ENCODE peak calls at places on chromosome 3, in four cellular contexts. One of them, this sample, is unnamed.

GRCh38 chr3:38348903-38349302 is 2.3 kb downstream of the XYLB start:
- DNase-seq in sigmoid colon: no peak
- DNase-seq in HCT116: no peak
- DNase-seq in upper lobe of left lung: peak
- DNase-seq in this sample: no peak

GRCh38 chr3:114874447-114874846 is 272.6 kb downstream of the ZBTB20 start:
- DNase-seq in HCT116: no peak
- DNase-seq in upper lobe of left lung: no peak
- DNase-seq in sigmoid colon: peak
- DNase-seq in this sample: no peak

GRCh38 chr3:139578783-139579182 is 39.2 kb upstream of the RBP1 start:
- DNase-seq in HCT116: no peak
- DNase-seq in sigmoid colon: no peak
- DNase-seq in upper lobe of left lung: no peak
- DNase-seq in this sample: peak

GRCh38 chr3:194306109-194306686 is 44.9 kb downstream of the CPN2 start:
- DNase-seq in upper lobe of left lung: no peak
- DNase-seq in HCT116: no peak
- DNase-seq in sigmoid colon: peak
- DNase-seq in this sample: no peak

GRCh38 chr3:186895406-186895805 is 34.9 kb upstream of the ST6GAL1 start:
- DNase-seq in upper lobe of left lung: no peak
- DNase-seq in HCT116: no peak
- DNase-seq in sigmoid colon: no peak
- DNase-seq in this sample: no peak

GRCh38 chr3:64023861-64024223 is 548 bp upstream of the PSMD6 start:
- DNase-seq in HCT116: no peak
- DNase-seq in upper lobe of left lung: no peak
- DNase-seq in sigmoid colon: no peak
- DNase-seq in this sample: no peak

GRCh38 chr3:61926913-61927312 is 365.5 kb downstream of the PTPRG start:
- DNase-seq in upper lobe of left lung: no peak
- DNase-seq in sigmoid colon: no peak
- DNase-seq in HCT116: no peak
- DNase-seq in this sample: no peak

GRCh38 chr3:62119139-62119538 is 254.2 kb downstream of the FEZF2 start:
- DNase-seq in sigmoid colon: no peak
- DNase-seq in HCT116: no peak
- DNase-seq in upper lobe of left lung: no peak
- DNase-seq in this sample: no peak

GRCh38 chr3:171566803-171567422 is 106.7 kb upstream of the TNIK start:
- DNase-seq in HCT116: peak
- DNase-seq in upper lobe of left lung: no peak
- DNase-seq in sigmoid colon: no peak
- DNase-seq in this sample: no peak

GRCh38 chr3:128329491-128330300 is 137.0 kb downstream of the DNAJB8 start:
- DNase-seq in upper lobe of left lung: no peak
- DNase-seq in sigmoid colon: peak
- DNase-seq in HCT116: no peak
- DNase-seq in this sample: no peak

GRCh38 chr3:131221731-131222130 is 159.8 kb upstream of the NUDT16 start:
- DNase-seq in HCT116: no peak
- DNase-seq in sigmoid colon: no peak
- DNase-seq in upper lobe of left lung: no peak
- DNase-seq in this sample: no peak

GRCh38 chr3:123685780-123686179 is 100.9 kb upstream of the HACD2 start:
- DNase-seq in upper lobe of left lung: no peak
- DNase-seq in HCT116: no peak
- DNase-seq in sigmoid colon: no peak
- DNase-seq in this sample: no peak

GRCh38 chr3:88595025-88595424 is 445.3 kb downstream of the C3orf38 start:
- DNase-seq in sigmoid colon: no peak
- DNase-seq in upper lobe of left lung: no peak
- DNase-seq in HCT116: no peak
- DNase-seq in this sample: no peak

GRCh38 chr3:190003730-190004129 is 117.0 kb downstream of the P3H2 start:
- DNase-seq in upper lobe of left lung: no peak
- DNase-seq in HCT116: peak
- DNase-seq in sigmoid colon: no peak
- DNase-seq in this sample: no peak

GRCh38 chr3:58833501-58833900 is 166.9 kb upstream of the FAM3D start:
- DNase-seq in HCT116: no peak
- DNase-seq in sigmoid colon: no peak
- DNase-seq in upper lobe of left lung: no peak
- DNase-seq in this sample: no peak

GRCh38 chr3:123880998-123881561 is 3.1 kb downstream of the MYLK start:
- DNase-seq in sigmoid colon: no peak
- DNase-seq in HCT116: peak
- DNase-seq in upper lobe of left lung: no peak
- DNase-seq in this sample: peak

GRCh38 chr3:197613187-197613586 is 57.4 kb upstream of the BDH1 start:
- DNase-seq in sigmoid colon: no peak
- DNase-seq in HCT116: no peak
- DNase-seq in upper lobe of left lung: no peak
- DNase-seq in this sample: no peak

GRCh38 chr3:182294256-182294655 is 499.0 kb upstream of the ATP11B start:
- DNase-seq in HCT116: no peak
- DNase-seq in sigmoid colon: no peak
- DNase-seq in upper lobe of left lung: no peak
- DNase-seq in this sample: no peak

GRCh38 chr3:61571516-61572336 is 10.4 kb downstream of the PTPRG start:
- DNase-seq in sigmoid colon: no peak
- DNase-seq in HCT116: no peak
- DNase-seq in upper lobe of left lung: no peak
- DNase-seq in this sample: peak

GRCh38 chr3:49727154-49727923 is 3.6 kb upstream of the GMPPB start:
- DNase-seq in sigmoid colon: no peak
- DNase-seq in upper lobe of left lung: no peak
- DNase-seq in HCT116: no peak
- DNase-seq in this sample: no peak

GRCh38 chr3:60403866-60404265 is 847.4 kb downstream of the FHIT start:
- DNase-seq in upper lobe of left lung: no peak
- DNase-seq in sigmoid colon: no peak
- DNase-seq in HCT116: no peak
- DNase-seq in this sample: no peak

GRCh38 chr3:17752441-17752840 is 10.0 kb upstream of the TBC1D5 start:
- DNase-seq in sigmoid colon: no peak
- DNase-seq in upper lobe of left lung: no peak
- DNase-seq in HCT116: no peak
- DNase-seq in this sample: no peak

GRCh38 chr3:173733029-173733652 is 335.6 kb downstream of the NLGN1 start:
- DNase-seq in sigmoid colon: no peak
- DNase-seq in upper lobe of left lung: no peak
- DNase-seq in HCT116: peak
- DNase-seq in this sample: no peak

GRCh38 chr3:44419923-44420650 is 57.4 kb downstream of the ZNF445 start:
- DNase-seq in sigmoid colon: no peak
- DNase-seq in HCT116: no peak
- DNase-seq in upper lobe of left lung: peak
- DNase-seq in this sample: no peak

GRCh38 chr3:125110016-125110875 is 54.4 kb upstream of the HEG1 start:
- DNase-seq in HCT116: peak
- DNase-seq in upper lobe of left lung: no peak
- DNase-seq in sigmoid colon: no peak
- DNase-seq in this sample: peak

GRCh38 chr3:196537319-196537984 is 22.3 kb upstream of the SMCO1 start:
- DNase-seq in HCT116: no peak
- DNase-seq in sigmoid colon: no peak
- DNase-seq in upper lobe of left lung: no peak
- DNase-seq in this sample: no peak

GRCh38 chr3:229262-229661 is 32.7 kb downstream of the CHL1 start:
- DNase-seq in HCT116: no peak
- DNase-seq in sigmoid colon: no peak
- DNase-seq in upper lobe of left lung: no peak
- DNase-seq in this sample: no peak

GRCh38 chr3:114709102-114709501 is 415.3 kb downstream of the TIGIT start:
- DNase-seq in HCT116: no peak
- DNase-seq in upper lobe of left lung: peak
- DNase-seq in sigmoid colon: no peak
- DNase-seq in this sample: no peak

GRCh38 chr3:111904376-111905241 is 45.5 kb downstream of the PHLDB2 start:
- DNase-seq in upper lobe of left lung: no peak
- DNase-seq in sigmoid colon: no peak
- DNase-seq in HCT116: peak
- DNase-seq in this sample: no peak

GRCh38 chr3:111669926-111670630 is 74.9 kb upstream of the ZBED2 start:
- DNase-seq in sigmoid colon: no peak
- DNase-seq in upper lobe of left lung: no peak
- DNase-seq in HCT116: no peak
- DNase-seq in this sample: no peak

GRCh38 chr3:125478321-125478720 is 41.7 kb downstream of the SNX4 start:
- DNase-seq in HCT116: no peak
- DNase-seq in sigmoid colon: no peak
- DNase-seq in upper lobe of left lung: no peak
- DNase-seq in this sample: no peak

GRCh38 chr3:57331078-57331477 is 38.6 kb upstream of the ASB14 start:
- DNase-seq in upper lobe of left lung: no peak
- DNase-seq in sigmoid colon: no peak
- DNase-seq in HCT116: no peak
- DNase-seq in this sample: no peak

GRCh38 chr3:129481783-129482332 is 41.8 kb downstream of the IFT122 start:
- DNase-seq in upper lobe of left lung: no peak
- DNase-seq in sigmoid colon: peak
- DNase-seq in HCT116: no peak
- DNase-seq in this sample: no peak

GRCh38 chr3:71647751-71648150 is 64.2 kb upstream of the FOXP1 start:
- DNase-seq in sigmoid colon: no peak
- DNase-seq in HCT116: no peak
- DNase-seq in upper lobe of left lung: no peak
- DNase-seq in this sample: no peak

GRCh38 chr3:71652786-71653419 is 69.4 kb upstream of the FOXP1 start:
- DNase-seq in sigmoid colon: peak
- DNase-seq in upper lobe of left lung: peak
- DNase-seq in HCT116: peak
- DNase-seq in this sample: no peak

GRCh38 chr3:71650372-71650771 is 66.8 kb upstream of the FOXP1 start:
- DNase-seq in sigmoid colon: no peak
- DNase-seq in HCT116: no peak
- DNase-seq in upper lobe of left lung: no peak
- DNase-seq in this sample: no peak

GRCh38 chr3:71649757-71650156 is 66.2 kb upstream of the FOXP1 start:
- DNase-seq in HCT116: no peak
- DNase-seq in sigmoid colon: no peak
- DNase-seq in upper lobe of left lung: no peak
- DNase-seq in this sample: no peak

GRCh38 chr3:71651625-71652024 is 68.1 kb upstream of the FOXP1 start:
- DNase-seq in HCT116: no peak
- DNase-seq in sigmoid colon: no peak
- DNase-seq in upper lobe of left lung: no peak
- DNase-seq in this sample: no peak
- H3K27ac ChIP-seq in HCT116: no peak
- H3K27ac ChIP-seq in sigmoid colon: no peak
- H3K27ac ChIP-seq in upper lobe of left lung: no peak
- H3K27ac ChIP-seq in this sample: peak

DNA sequence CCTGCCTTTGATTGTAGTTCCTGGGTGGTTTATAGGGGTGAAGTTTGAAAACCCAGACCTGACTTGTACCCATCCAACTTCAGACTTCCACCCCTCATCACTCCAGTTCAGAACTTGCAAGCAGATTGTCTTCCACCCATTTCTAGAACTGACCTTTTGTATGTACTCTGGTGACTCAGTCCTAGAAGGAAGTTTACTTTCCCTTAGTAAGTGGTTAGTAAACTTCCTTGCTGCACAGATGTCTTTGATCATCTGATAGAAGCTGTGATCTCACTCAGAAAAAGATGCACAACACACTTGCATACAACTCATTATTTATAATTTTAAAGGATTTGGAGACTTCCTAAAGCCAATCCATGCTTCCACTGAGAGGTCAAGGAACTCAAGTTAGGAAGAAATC is 368.0 kb downstream of the MFSD1 start:
- DNase-seq in upper lobe of left lung: no peak
- DNase-seq in HCT116: no peak
- DNase-seq in sigmoid colon: no peak
- DNase-seq in this sample: no peak
- TF ChIP-seq POLR2AphosphoS5 in upper lobe of left lung: no peak
- TF ChIP-seq POLR2AphosphoS5 in HCT116: peak
- TF ChIP-seq POLR2AphosphoS5 in sigmoid colon: no peak
- TF ChIP-seq POLR2AphosphoS5 in this sample: no peak

GRCh38 chr3:150607267-150608065 is 4.3 kb downstream of the SELENOT start:
- DNase-seq in sigmoid colon: no peak
- DNase-seq in upper lobe of left lung: no peak
- DNase-seq in HCT116: no peak
- DNase-seq in this sample: no peak
- H3K27ac ChIP-seq in sigmoid colon: no peak
- H3K27ac ChIP-seq in upper lobe of left lung: no peak
- H3K27ac ChIP-seq in HCT116: no peak
- H3K27ac ChIP-seq in this sample: no peak

GRCh38 chr3:46987485-46988401 is 8.3 kb downstream of the NBEAL2 start:
- DNase-seq in sigmoid colon: no peak
- DNase-seq in HCT116: no peak
- DNase-seq in upper lobe of left lung: peak
- DNase-seq in this sample: no peak
- TF ChIP-seq POLR2AphosphoS5 in sigmoid colon: no peak
- TF ChIP-seq POLR2AphosphoS5 in HCT116: no peak
- TF ChIP-seq POLR2AphosphoS5 in upper lobe of left lung: peak
- TF ChIP-seq POLR2AphosphoS5 in this sample: peak

GRCh38 chr3:24722106-24722505 is 227.5 kb upstream of the THRB start:
- DNase-seq in sigmoid colon: no peak
- DNase-seq in upper lobe of left lung: no peak
- DNase-seq in HCT116: no peak
- DNase-seq in this sample: no peak
- H3K27ac ChIP-seq in sigmoid colon: no peak
- H3K27ac ChIP-seq in upper lobe of left lung: no peak
- H3K27ac ChIP-seq in HCT116: no peak
- H3K27ac ChIP-seq in this sample: no peak

This sample was measured in esophagus muscularis mucosa.